ENCODE peak calls at places on chromosome 11, in six cellular contexts. X is transverse colon, H is endothelial cell of umbilical vein, Y is stomach, S is GM12878, T is suprapubic skin. R is an unnamed sample.

GRCh38 chr11:67240575-67241389 is 25.5 kb upstream of the GRK2 start:
- DNase-seq in H (peak; percentile 83), X (peak; percentile 82), T (no peak), S (peak; percentile 76), Y (peak; percentile 59), R (peak; percentile 87)

GRCh38 chr11:133164986-133165385 is 367.3 kb downstream of the OPCML start:
- DNase-seq in T (no peak), X (no peak), H (no peak), Y (no peak), S (no peak), R (no peak)

GRCh38 chr11:47433991-47434786 is 8.0 kb upstream of the PSMC3 start:
- DNase-seq in T (no peak), S (no peak), Y (no peak), H (no peak), X (no peak), R (no peak)

GRCh38 chr11:74462009-74462408 is 5.3 kb downstream of the KCNE3 start:
- DNase-seq in T (peak; percentile 89), S (no peak), H (no peak), X (peak; percentile 61), Y (peak; percentile 69), R (peak; percentile 93)

GRCh38 chr11:56932572-56933235 is 56.0 kb upstream of the OR5AK2 start:
- DNase-seq in S (no peak), H (no peak), Y (no peak), T (no peak), X (no peak), R (no peak)

GRCh38 chr11:36492724-36493304 is 17.3 kb downstream of the TRAF6 start:
- DNase-seq in H (peak; percentile 68), S (no peak), X (no peak), Y (no peak), T (no peak), R (no peak)

GRCh38 chr11:63670738-63671321 is 346 bp downstream of the ATL3 start:
- DNase-seq in X (peak; percentile 78), Y (peak; percentile 72), T (no peak), S (no peak), H (no peak), R (peak; percentile 90)

GRCh38 chr11:120295110-120295509 is 30.0 kb upstream of the TLCD5 start:
- DNase-seq in T (no peak), S (no peak), X (peak; percentile 23), H (no peak), Y (peak; percentile 66), R (no peak)

GRCh38 chr11:2738551-2739431 is 39.0 kb upstream of the KCNQ1OT1 start:
- DNase-seq in H (no peak), X (no peak), S (no peak), Y (no peak), T (no peak), R (no peak)

GRCh38 chr11:118634435-118635236 is 27.2 kb downstream of the PHLDB1 start:
- DNase-seq in H (no peak), T (no peak), Y (peak; percentile 90), X (peak; percentile 88), S (no peak), R (no peak)

GRCh38 chr11:11709447-11710239 is 87.8 kb upstream of the GALNT18 start:
- DNase-seq in T (no peak), H (no peak), S (peak; percentile 1), X (no peak), Y (no peak), R (no peak)

GRCh38 chr11:117045196-117045595 is 53.0 kb downstream of the SIK3 start:
- DNase-seq in Y (no peak), S (no peak), X (peak; percentile 55), T (no peak), H (no peak), R (no peak)

GRCh38 chr11:57479925-57480324 is 19.6 kb downstream of the RTN4RL2 start:
- DNase-seq in S (no peak), X (no peak), Y (no peak), H (no peak), T (no peak), R (no peak)

GRCh38 chr11:46729110-46730027 is 10.4 kb downstream of the F2 start:
- DNase-seq in X (no peak), H (no peak), Y (no peak), T (no peak), S (no peak), R (peak; percentile 59)

GRCh38 chr11:9639099-9639498 is 24.8 kb upstream of the SWAP70 start:
- DNase-seq in Y (peak; percentile 26), S (no peak), H (peak; percentile 13), X (peak; percentile 51), T (peak; percentile 80), R (peak; percentile 83)

GRCh38 chr11:122642472-122642922 is 13.0 kb upstream of the UBASH3B start:
- DNase-seq in Y (no peak), H (peak; percentile 60), X (no peak), S (no peak), T (no peak), R (no peak)

GRCh38 chr11:30936476-30936875 is 350.3 kb upstream of the MPPED2 start:
- DNase-seq in H (no peak), Y (no peak), X (no peak), S (no peak), T (no peak), R (no peak)

GRCh38 chr11:34840736-34841386 is 75.3 kb downstream of the APIP start:
- DNase-seq in X (peak; percentile 58), T (no peak), H (peak; percentile 11), Y (peak; percentile 28), S (no peak), R (no peak)

GRCh38 chr11:108549319-108549885 is 44.2 kb downstream of the EXPH5 start:
- DNase-seq in S (no peak), X (no peak), H (no peak), T (no peak), Y (no peak), R (no peak)

GRCh38 chr11:118610220-118610772 is 2.9 kb downstream of the PHLDB1 start:
- DNase-seq in T (peak; percentile 80), X (no peak), H (peak; percentile 29), S (no peak), Y (peak; percentile 26), R (peak; percentile 82)

GRCh38 chr11:130485983-130486970 is 37.8 kb downstream of the ADAMTS15 start:
- DNase-seq in X (no peak), T (no peak), S (no peak), Y (peak; percentile 56), H (no peak), R (no peak)

DNA sequence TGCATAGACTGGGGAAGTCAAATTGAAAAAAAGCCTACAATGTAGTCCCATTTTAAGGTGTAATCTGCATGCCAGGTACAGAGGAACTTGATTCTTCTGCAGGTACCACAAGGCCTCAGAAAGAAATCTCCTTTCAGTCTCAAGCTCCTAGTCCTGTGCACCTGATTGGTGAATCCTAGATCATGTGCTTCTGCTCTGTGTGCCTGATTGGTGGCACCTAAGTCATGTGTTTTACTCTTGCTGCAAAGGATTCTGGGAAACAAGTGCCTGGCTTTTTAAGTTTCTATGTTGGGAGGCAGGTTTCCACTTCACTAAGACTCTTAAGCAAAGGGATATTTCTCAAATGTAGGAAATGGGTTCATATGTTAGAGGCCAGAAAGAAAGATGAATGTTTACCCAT is 29.1 kb downstream of the INSC start:
- DNase-seq in S (no peak), X (no peak), Y (no peak), T (no peak), H (no peak), R (no peak)
- H3K27ac ChIP-seq in S (no peak overlapping the region), X (no peak overlapping the region), Y (no peak overlapping the region), T (no peak overlapping the region), H (no peak overlapping the region), R (no peak overlapping the region)

GRCh38 chr11:73402834-73403185 is 26.6 kb downstream of the RELT start:
- DNase-seq in X (no peak), Y (no peak), T (no peak), S (no peak), H (peak; percentile 25), R (no peak)

GRCh38 chr11:73403541-73403940 is 27.3 kb downstream of the RELT start:
- DNase-seq in Y (no peak), H (no peak), S (no peak), X (no peak), T (no peak), R (no peak)

GRCh38 chr11:73404506-73405145 is 28.4 kb downstream of the RELT start:
- DNase-seq in H (no peak), Y (no peak), T (no peak), S (no peak), X (no peak), R (no peak)

GRCh38 chr11:73405146-73405510 is 28.9 kb downstream of the RELT start:
- DNase-seq in H (no peak), X (no peak), S (no peak), Y (no peak), T (no peak), R (no peak)

DNA sequence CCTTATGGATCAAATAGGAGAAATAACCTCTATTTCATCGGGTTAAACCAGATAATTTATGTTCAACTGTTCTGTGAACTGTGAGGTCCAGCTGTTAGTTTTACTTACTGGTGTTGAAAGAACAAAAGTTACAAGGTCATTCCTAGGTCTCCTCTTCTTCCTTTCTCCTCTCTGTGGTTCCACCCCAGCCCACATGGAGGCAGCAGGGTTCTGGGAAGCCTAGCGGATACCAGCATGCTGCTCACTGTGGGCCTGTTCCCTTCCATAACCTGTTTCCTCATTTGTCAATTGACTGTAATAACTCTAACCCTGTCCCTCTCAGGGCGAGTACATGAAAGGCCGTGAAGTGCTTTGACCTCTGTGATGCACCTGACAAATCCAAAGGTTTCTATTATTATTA is 27.8 kb downstream of the RELT start:
- DNase-seq in X (peak; percentile 49), Y (peak; percentile 54), T (no peak), S (no peak), H (peak; percentile 53), R (peak; percentile 77)
- H3K4me1 ChIP-seq in X (no peaks in the 10 kb centered on the region), Y (peaks cover 12% of the 10 kb centered on the region), T (no peaks in the 10 kb centered on the region), S (no peaks in the 10 kb centered on the region), H (peaks cover 4% of the 10 kb centered on the region), R (no peaks in the 10 kb centered on the region)

DNA sequence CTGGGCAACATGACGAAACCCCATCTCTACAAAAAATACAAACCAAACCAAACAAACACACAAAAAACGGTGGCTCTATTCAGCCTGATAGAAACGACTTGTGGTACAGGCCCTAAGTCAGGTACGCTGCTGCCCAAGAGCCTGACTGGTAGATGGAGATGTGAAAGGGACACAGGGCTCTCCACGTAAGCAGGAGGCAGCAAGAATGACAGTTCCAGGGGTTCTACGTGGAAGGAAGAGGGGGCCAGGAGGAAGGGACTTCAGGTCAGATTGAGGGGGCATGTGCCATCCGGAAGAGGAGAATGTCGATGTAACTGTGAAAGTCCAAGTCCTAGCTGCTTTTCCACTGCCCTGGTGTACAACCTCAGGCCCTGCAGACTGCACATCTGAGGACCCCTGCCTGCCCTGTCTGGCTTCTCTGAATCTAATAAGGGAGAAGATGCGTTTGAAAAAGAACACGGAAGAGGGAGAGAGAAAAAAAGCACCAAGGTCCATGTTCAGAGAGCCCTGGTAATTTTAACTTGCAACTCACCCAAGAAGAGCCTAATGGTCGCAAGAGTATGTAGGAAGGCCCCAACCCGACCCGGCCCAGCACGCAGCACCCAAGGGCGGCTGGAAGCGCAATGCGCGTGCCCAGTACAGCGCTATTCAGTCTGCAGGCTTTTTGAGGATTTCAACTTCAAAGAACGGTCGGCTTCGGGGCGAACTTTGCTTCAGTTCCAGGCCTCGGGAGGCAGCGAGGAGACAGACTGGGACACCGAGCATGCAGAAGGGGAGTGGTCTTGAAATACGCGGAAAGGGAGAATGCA is 909 bp upstream of the ZNRD2 start:
- DNase-seq in T (no peak), Y (no peak), H (no peak), S (no peak), X (no peak), R (no peak)
- TF ChIP-seq POLR2AphosphoS5 in T (no peak), Y (no peak), H (no peak), S (no peak), X (no peak), R (no peak)

DNA sequence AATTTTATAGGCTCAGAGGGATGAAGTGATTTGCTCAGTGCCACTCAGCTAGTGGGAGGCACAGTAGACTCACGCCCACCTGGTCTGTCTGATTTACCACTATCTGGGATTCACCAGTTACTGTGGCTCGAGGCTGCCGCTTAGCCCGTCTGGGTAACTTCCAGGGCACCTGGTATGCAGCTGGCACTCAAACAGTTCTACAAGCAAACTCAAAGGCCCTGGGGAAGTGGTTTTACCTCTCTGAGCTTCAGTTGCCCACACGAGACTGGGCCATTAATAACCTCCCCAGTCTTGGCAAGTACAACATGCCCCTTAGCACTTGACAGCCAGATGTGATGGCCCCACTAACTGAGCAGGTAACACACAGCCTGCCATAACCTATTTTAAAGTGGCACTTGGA is 2.6 kb downstream of the GDPD5 start:
- DNase-seq in Y (no peak), H (no peak), T (no peak), S (no peak), X (no peak), R (no peak)
- H3K27ac ChIP-seq in Y (no peak overlapping the region), H (no peak overlapping the region), T (no peak overlapping the region), S (no peak overlapping the region), X (no peak overlapping the region), R (peak overlapping the region; percentile 68)

R was measured in spleen.